ENCODE peak calls at places on chromosomes 3 and 15, in nine cellular contexts. One of them, this sample, is unnamed.
A peak's percentile ranks its signal among the peaks of the same experiment; 100 is the strongest.

GRCh38 chr3:171971919-171972526 is 67.4 kb upstream of the FNDC3B start:
- DNase-seq in H9: no peak
- DNase-seq in mammary epithelial cell: no peak
- DNase-seq in mucosa of descending colon: no peak
- DNase-seq in aorta: no peak
- DNase-seq in mesenchymal stem cell: peak; percentile 40
- DNase-seq in SK-N-SH: no peak
- DNase-seq in right lobe of liver: no peak
- DNase-seq in heart right ventricle: no peak
- DNase-seq in this sample: no peak

GRCh38 chr3:154954750-154955149 is 125.4 kb upstream of the MME start:
- DNase-seq in mesenchymal stem cell: peak; percentile 59
- DNase-seq in mammary epithelial cell: peak; percentile 40
- DNase-seq in mucosa of descending colon: no peak
- DNase-seq in SK-N-SH: no peak
- DNase-seq in right lobe of liver: no peak
- DNase-seq in heart right ventricle: no peak
- DNase-seq in H9: no peak
- DNase-seq in aorta: no peak
- DNase-seq in this sample: no peak

GRCh38 chr3:47895241-47895640 is 92.3 kb downstream of the DHX30 start:
- DNase-seq in heart right ventricle: no peak
- DNase-seq in H9: no peak
- DNase-seq in mesenchymal stem cell: no peak
- DNase-seq in mucosa of descending colon: no peak
- DNase-seq in SK-N-SH: no peak
- DNase-seq in aorta: no peak
- DNase-seq in mammary epithelial cell: no peak
- DNase-seq in right lobe of liver: no peak
- DNase-seq in this sample: no peak

GRCh38 chr3:177358968-177359600 is 161.8 kb upstream of the TBL1XR1 start:
- DNase-seq in SK-N-SH: peak; percentile 47
- DNase-seq in aorta: peak; percentile 80
- DNase-seq in mucosa of descending colon: peak; percentile 84
- DNase-seq in H9: peak; percentile 82
- DNase-seq in mesenchymal stem cell: peak; percentile 55
- DNase-seq in mammary epithelial cell: peak; percentile 29
- DNase-seq in heart right ventricle: peak; percentile 45
- DNase-seq in right lobe of liver: peak; percentile 61
- DNase-seq in this sample: peak; percentile 33

GRCh38 chr3:105394177-105394576 is 27.5 kb downstream of the ALCAM start:
- DNase-seq in mesenchymal stem cell: peak; percentile 94
- DNase-seq in right lobe of liver: no peak
- DNase-seq in H9: peak; percentile 30
- DNase-seq in SK-N-SH: no peak
- DNase-seq in aorta: no peak
- DNase-seq in mammary epithelial cell: no peak
- DNase-seq in mucosa of descending colon: no peak
- DNase-seq in heart right ventricle: no peak
- DNase-seq in this sample: no peak

GRCh38 chr15:40150163-40150925 is 10.5 kb upstream of the BUB1B start:
- DNase-seq in aorta: no peak
- DNase-seq in mesenchymal stem cell: peak; percentile 52
- DNase-seq in right lobe of liver: no peak
- DNase-seq in H9: no peak
- DNase-seq in SK-N-SH: no peak
- DNase-seq in heart right ventricle: no peak
- DNase-seq in mammary epithelial cell: peak; percentile 97
- DNase-seq in mucosa of descending colon: no peak
- DNase-seq in this sample: no peak

GRCh38 chr15:41870689-41871081 is 23.2 kb downstream of the SPTBN5 start:
- DNase-seq in mammary epithelial cell: peak; percentile 13
- DNase-seq in SK-N-SH: no peak
- DNase-seq in aorta: no peak
- DNase-seq in heart right ventricle: no peak
- DNase-seq in right lobe of liver: peak; percentile 73
- DNase-seq in mucosa of descending colon: no peak
- DNase-seq in H9: no peak
- DNase-seq in mesenchymal stem cell: peak; percentile 41
- DNase-seq in this sample: no peak

GRCh38 chr15:100111103-100112060 is 230.4 kb downstream of the ADAMTS17 start:
- DNase-seq in aorta: peak; percentile 87
- DNase-seq in mammary epithelial cell: peak; percentile 66
- DNase-seq in SK-N-SH: no peak
- DNase-seq in mucosa of descending colon: no peak
- DNase-seq in mesenchymal stem cell: peak; percentile 86
- DNase-seq in H9: no peak
- DNase-seq in heart right ventricle: peak; percentile 69
- DNase-seq in right lobe of liver: peak; percentile 45
- DNase-seq in this sample: peak; percentile 69

GRCh38 chr15:57565326-57565725 is 26.4 kb upstream of the MYZAP start:
- DNase-seq in SK-N-SH: no peak
- DNase-seq in right lobe of liver: no peak
- DNase-seq in mesenchymal stem cell: no peak
- DNase-seq in mammary epithelial cell: peak; percentile 51
- DNase-seq in mucosa of descending colon: peak; percentile 77
- DNase-seq in aorta: no peak
- DNase-seq in heart right ventricle: no peak
- DNase-seq in H9: peak; percentile 50
- DNase-seq in this sample: no peak

GRCh38 chr3:69729350-69729919 is 9.8 kb upstream of the MITF start:
- DNase-seq in right lobe of liver: no peak
- DNase-seq in SK-N-SH: no peak
- DNase-seq in mucosa of descending colon: no peak
- DNase-seq in mesenchymal stem cell: no peak
- DNase-seq in heart right ventricle: no peak
- DNase-seq in H9: no peak
- DNase-seq in aorta: no peak
- DNase-seq in mammary epithelial cell: no peak
- DNase-seq in this sample: no peak

GRCh38 chr15:93071469-93071891 is 17.5 kb downstream of the RGMA start:
- DNase-seq in mucosa of descending colon: no peak
- DNase-seq in mammary epithelial cell: no peak
- DNase-seq in heart right ventricle: no peak
- DNase-seq in SK-N-SH: no peak
- DNase-seq in mesenchymal stem cell: no peak
- DNase-seq in aorta: no peak
- DNase-seq in right lobe of liver: no peak
- DNase-seq in H9: no peak
- DNase-seq in this sample: no peak

GRCh38 chr15:85707519-85708338 is 87.0 kb downstream of the KLHL25 start:
- DNase-seq in SK-N-SH: peak; percentile 10
- DNase-seq in mammary epithelial cell: no peak
- DNase-seq in aorta: no peak
- DNase-seq in mucosa of descending colon: no peak
- DNase-seq in mesenchymal stem cell: peak; percentile 87
- DNase-seq in heart right ventricle: no peak
- DNase-seq in right lobe of liver: peak; percentile 70
- DNase-seq in H9: no peak
- DNase-seq in this sample: no peak

GRCh38 chr3:166100710-166101109 is 263.5 kb upstream of the BCHE start:
- DNase-seq in mucosa of descending colon: no peak
- DNase-seq in heart right ventricle: no peak
- DNase-seq in H9: no peak
- DNase-seq in aorta: no peak
- DNase-seq in mammary epithelial cell: no peak
- DNase-seq in SK-N-SH: no peak
- DNase-seq in right lobe of liver: no peak
- DNase-seq in mesenchymal stem cell: no peak
- DNase-seq in this sample: no peak

GRCh38 chr3:9750556-9751411 is 1.0 kb downstream of the OGG1 start:
- DNase-seq in aorta: no peak
- DNase-seq in mammary epithelial cell: no peak
- DNase-seq in mesenchymal stem cell: peak; percentile 49
- DNase-seq in mucosa of descending colon: peak; percentile 38
- DNase-seq in heart right ventricle: no peak
- DNase-seq in right lobe of liver: no peak
- DNase-seq in H9: no peak
- DNase-seq in SK-N-SH: no peak
- DNase-seq in this sample: no peak

GRCh38 chr3:184740509-184741258 is 28.8 kb upstream of the MAGEF1 start:
- DNase-seq in mammary epithelial cell: peak; percentile 99
- DNase-seq in mesenchymal stem cell: peak; percentile 60
- DNase-seq in SK-N-SH: no peak
- DNase-seq in aorta: no peak
- DNase-seq in mucosa of descending colon: no peak
- DNase-seq in H9: peak; percentile 24
- DNase-seq in right lobe of liver: peak; percentile 35
- DNase-seq in heart right ventricle: no peak
- DNase-seq in this sample: no peak

GRCh38 chr15:48086582-48086981 is 34.2 kb upstream of the SLC24A5 start:
- DNase-seq in SK-N-SH: no peak
- DNase-seq in heart right ventricle: no peak
- DNase-seq in aorta: no peak
- DNase-seq in mucosa of descending colon: no peak
- DNase-seq in H9: no peak
- DNase-seq in mesenchymal stem cell: no peak
- DNase-seq in right lobe of liver: no peak
- DNase-seq in mammary epithelial cell: no peak
- DNase-seq in this sample: no peak

GRCh38 chr3:149971403-149972075 is 844 bp upstream of the PFN2 start:
- DNase-seq in heart right ventricle: no peak
- DNase-seq in mucosa of descending colon: peak; percentile 66
- DNase-seq in mesenchymal stem cell: peak; percentile 83
- DNase-seq in right lobe of liver: peak; percentile 49
- DNase-seq in SK-N-SH: no peak
- DNase-seq in H9: peak; percentile 86
- DNase-seq in aorta: peak; percentile 85
- DNase-seq in mammary epithelial cell: no peak
- DNase-seq in this sample: peak; percentile 57

GRCh38 chr15:101250331-101250730 is 1.5 kb downstream of the CHSY1 start:
- DNase-seq in SK-N-SH: no peak
- DNase-seq in right lobe of liver: no peak
- DNase-seq in mesenchymal stem cell: peak; percentile 74
- DNase-seq in mammary epithelial cell: peak; percentile 70
- DNase-seq in mucosa of descending colon: no peak
- DNase-seq in H9: no peak
- DNase-seq in aorta: no peak
- DNase-seq in heart right ventricle: no peak
- DNase-seq in this sample: no peak
- H3K4me1 ChIP-seq in SK-N-SH: peaks cover 4% of the 10 kb centered on the region
- H3K4me1 ChIP-seq in right lobe of liver: no peaks in the 10 kb centered on the region
- H3K4me1 ChIP-seq in mesenchymal stem cell: peaks cover 4% of the 10 kb centered on the region
- H3K4me1 ChIP-seq in mammary epithelial cell: peaks cover 39% of the 10 kb centered on the region
- H3K4me1 ChIP-seq in mucosa of descending colon: peaks cover 8% of the 10 kb centered on the region
- H3K4me1 ChIP-seq in H9: no peaks in the 10 kb centered on the region
- H3K4me1 ChIP-seq in aorta: peaks cover 8% of the 10 kb centered on the region
- H3K4me1 ChIP-seq in heart right ventricle: peaks cover 70% of the 10 kb centered on the region
- H3K4me1 ChIP-seq in this sample: peaks cover 73% of the 10 kb centered on the region

GRCh38 chr3:100044369-100044768 is 69.9 kb downstream of the FILIP1L start:
- DNase-seq in mucosa of descending colon: no peak
- DNase-seq in H9: no peak
- DNase-seq in mesenchymal stem cell: no peak
- DNase-seq in mammary epithelial cell: no peak
- DNase-seq in SK-N-SH: no peak
- DNase-seq in aorta: no peak
- DNase-seq in heart right ventricle: no peak
- DNase-seq in right lobe of liver: no peak
- DNase-seq in this sample: no peak
- H3K4me1 ChIP-seq in mucosa of descending colon: peaks cover 40% of the 10 kb centered on the region
- H3K4me1 ChIP-seq in H9: peaks cover 2% of the 10 kb centered on the region
- H3K4me1 ChIP-seq in mesenchymal stem cell: peaks cover 8% of the 10 kb centered on the region
- H3K4me1 ChIP-seq in mammary epithelial cell: peaks cover 65% of the 10 kb centered on the region
- H3K4me1 ChIP-seq in SK-N-SH: peaks cover 42% of the 10 kb centered on the region
- H3K4me1 ChIP-seq in aorta: no peaks in the 10 kb centered on the region
- H3K4me1 ChIP-seq in heart right ventricle: peaks cover 74% of the 10 kb centered on the region
- H3K4me1 ChIP-seq in right lobe of liver: no peaks in the 10 kb centered on the region
- H3K4me1 ChIP-seq in this sample: peaks cover 91% of the 10 kb centered on the region

DNA sequence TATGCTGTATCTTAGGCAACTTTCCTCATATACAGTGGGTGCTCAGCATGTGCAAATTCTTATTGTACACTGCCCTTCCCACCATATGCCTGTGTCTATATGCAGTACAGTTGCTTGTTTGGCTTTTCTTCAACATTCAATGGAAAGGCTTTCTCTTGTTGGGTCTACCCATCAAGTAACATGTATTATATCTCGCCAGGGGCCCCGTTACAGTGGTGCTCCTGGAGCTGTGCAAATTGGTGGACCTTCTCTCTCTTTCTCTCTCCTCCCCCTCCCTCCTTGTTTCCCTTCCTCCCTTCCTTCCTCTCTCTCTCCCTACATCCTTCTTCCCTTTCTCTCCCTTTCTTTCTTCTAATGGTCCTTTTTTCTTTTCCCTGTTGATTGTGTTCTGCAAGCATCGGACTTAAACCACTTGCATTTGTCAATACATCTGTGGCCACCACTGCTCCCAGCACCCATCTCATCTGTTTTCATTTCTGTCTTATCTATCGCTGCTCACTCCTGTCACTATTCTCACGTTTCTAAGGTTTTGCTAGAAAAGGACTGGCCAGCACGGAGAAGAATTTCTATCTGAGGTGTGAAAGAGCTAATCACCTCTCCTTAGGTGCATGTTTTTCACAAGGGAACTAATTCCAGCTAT is 35.3 kb downstream of the TGFBR2 start:
- DNase-seq in heart right ventricle: no peak
- DNase-seq in H9: no peak
- DNase-seq in aorta: no peak
- DNase-seq in mammary epithelial cell: no peak
- DNase-seq in mesenchymal stem cell: no peak
- DNase-seq in mucosa of descending colon: no peak
- DNase-seq in SK-N-SH: no peak
- DNase-seq in right lobe of liver: no peak
- DNase-seq in this sample: no peak
- H3K4me1 ChIP-seq in heart right ventricle: peaks cover 88% of the 10 kb centered on the region
- H3K4me1 ChIP-seq in H9: peaks cover 5% of the 10 kb centered on the region
- H3K4me1 ChIP-seq in aorta: peaks cover 18% of the 10 kb centered on the region
- H3K4me1 ChIP-seq in mammary epithelial cell: peaks cover 13% of the 10 kb centered on the region
- H3K4me1 ChIP-seq in mesenchymal stem cell: peaks cover 4% of the 10 kb centered on the region
- H3K4me1 ChIP-seq in mucosa of descending colon: peaks cover 14% of the 10 kb centered on the region
- H3K4me1 ChIP-seq in SK-N-SH: peaks cover 20% of the 10 kb centered on the region
- H3K4me1 ChIP-seq in right lobe of liver: peaks cover 12% of the 10 kb centered on the region
- H3K4me1 ChIP-seq in this sample: peaks cover 100% of the 10 kb centered on the region

GRCh38 chr15:98666441-98666840 is 18.1 kb downstream of the IGF1R start:
- DNase-seq in SK-N-SH: no peak
- DNase-seq in H9: no peak
- DNase-seq in mammary epithelial cell: no peak
- DNase-seq in right lobe of liver: no peak
- DNase-seq in mesenchymal stem cell: no peak
- DNase-seq in aorta: no peak
- DNase-seq in heart right ventricle: no peak
- DNase-seq in mucosa of descending colon: no peak
- DNase-seq in this sample: no peak

GRCh38 chr15:98668566-98669308 is 20.4 kb downstream of the IGF1R start:
- DNase-seq in aorta: no peak
- DNase-seq in heart right ventricle: no peak
- DNase-seq in mucosa of descending colon: no peak
- DNase-seq in SK-N-SH: no peak
- DNase-seq in H9: no peak
- DNase-seq in right lobe of liver: no peak
- DNase-seq in mammary epithelial cell: peak; percentile 93
- DNase-seq in mesenchymal stem cell: peak; percentile 80
- DNase-seq in this sample: no peak

GRCh38 chr15:98669638-98670037 is 21.3 kb downstream of the IGF1R start:
- DNase-seq in aorta: no peak
- DNase-seq in H9: no peak
- DNase-seq in mammary epithelial cell: peak; percentile 41
- DNase-seq in SK-N-SH: no peak
- DNase-seq in mucosa of descending colon: no peak
- DNase-seq in mesenchymal stem cell: no peak
- DNase-seq in heart right ventricle: no peak
- DNase-seq in right lobe of liver: no peak
- DNase-seq in this sample: no peak

GRCh38 chr15:98667521-98668179 is 19.3 kb downstream of the IGF1R start:
- DNase-seq in aorta: no peak
- DNase-seq in heart right ventricle: no peak
- DNase-seq in mesenchymal stem cell: no peak
- DNase-seq in SK-N-SH: no peak
- DNase-seq in mucosa of descending colon: no peak
- DNase-seq in H9: peak; percentile 63
- DNase-seq in mammary epithelial cell: peak; percentile 91
- DNase-seq in right lobe of liver: no peak
- DNase-seq in this sample: no peak

GRCh38 chr15:98666841-98667240 is 18.5 kb downstream of the IGF1R start:
- DNase-seq in mucosa of descending colon: no peak
- DNase-seq in mesenchymal stem cell: peak; percentile 70
- DNase-seq in H9: no peak
- DNase-seq in heart right ventricle: no peak
- DNase-seq in mammary epithelial cell: no peak
- DNase-seq in right lobe of liver: no peak
- DNase-seq in SK-N-SH: no peak
- DNase-seq in aorta: no peak
- DNase-seq in this sample: no peak
- H3K4me1 ChIP-seq in mucosa of descending colon: no peaks in the 10 kb centered on the region
- H3K4me1 ChIP-seq in mesenchymal stem cell: peaks cover 26% of the 10 kb centered on the region
- H3K4me1 ChIP-seq in H9: peaks cover 38% of the 10 kb centered on the region
- H3K4me1 ChIP-seq in heart right ventricle: peaks cover 90% of the 10 kb centered on the region
- H3K4me1 ChIP-seq in mammary epithelial cell: peaks cover 54% of the 10 kb centered on the region
- H3K4me1 ChIP-seq in right lobe of liver: no peaks in the 10 kb centered on the region
- H3K4me1 ChIP-seq in SK-N-SH: peaks cover 37% of the 10 kb centered on the region
- H3K4me1 ChIP-seq in aorta: peaks cover 26% of the 10 kb centered on the region
- H3K4me1 ChIP-seq in this sample: peaks cover 100% of the 10 kb centered on the region

This sample was measured in left ventricle myocardium inferior.